ENCODE peak calls at places on chromosomes 2 and 18, in four cellular contexts. One of them, this sample, is unnamed.

GRCh38 chr2:69567157-69567908 is 76.2 kb downstream of the AAK1 start:
- DNase-seq in HCT116: no peak
- DNase-seq in prostate gland: no peak
- DNase-seq in HepG2: no peak
- DNase-seq in this sample: no peak

GRCh38 chr2:61249521-61250071 is 87.6 kb downstream of the C2orf74 start:
- DNase-seq in HCT116: no peak
- DNase-seq in prostate gland: no peak
- DNase-seq in HepG2: no peak
- DNase-seq in this sample: no peak

GRCh38 chr2:130827502-130828251 is 9.0 kb upstream of the ARHGEF4 start:
- DNase-seq in HCT116: no peak
- DNase-seq in prostate gland: no peak
- DNase-seq in HepG2: no peak
- DNase-seq in this sample: no peak

GRCh38 chr2:150944315-150944714 is 317.3 kb downstream of the RBM43 start:
- DNase-seq in HCT116: no peak
- DNase-seq in prostate gland: no peak
- DNase-seq in HepG2: no peak
- DNase-seq in this sample: no peak

GRCh38 chr18:9951022-9951859 is 37.4 kb downstream of the VAPA start:
- DNase-seq in HCT116: peak
- DNase-seq in prostate gland: no peak
- DNase-seq in HepG2: peak
- DNase-seq in this sample: no peak

GRCh38 chr2:134238371-134238770 is 15.5 kb upstream of the MGAT5 start:
- DNase-seq in HCT116: no peak
- DNase-seq in prostate gland: no peak
- DNase-seq in HepG2: no peak
- DNase-seq in this sample: no peak

GRCh38 chr2:12303181-12304030 is 413.3 kb upstream of the TRIB2 start:
- DNase-seq in HCT116: no peak
- DNase-seq in prostate gland: no peak
- DNase-seq in HepG2: no peak
- DNase-seq in this sample: no peak

GRCh38 chr2:224308267-224308911 is 93.5 kb downstream of the FAM124B start:
- DNase-seq in HCT116: no peak
- DNase-seq in prostate gland: no peak
- DNase-seq in HepG2: no peak
- DNase-seq in this sample: no peak

GRCh38 chr2:26672112-26672817 is 20.3 kb upstream of the KCNK3 start:
- DNase-seq in HCT116: no peak
- DNase-seq in prostate gland: no peak
- DNase-seq in HepG2: no peak
- DNase-seq in this sample: no peak

GRCh38 chr2:169254774-169255173 is 107.6 kb downstream of the LRP2 start:
- DNase-seq in HCT116: no peak
- DNase-seq in prostate gland: no peak
- DNase-seq in HepG2: no peak
- DNase-seq in this sample: no peak

GRCh38 chr2:149768320-149768799 is 180.8 kb upstream of the MMADHC start:
- DNase-seq in HCT116: no peak
- DNase-seq in prostate gland: no peak
- DNase-seq in HepG2: no peak
- DNase-seq in this sample: no peak

GRCh38 chr18:35770360-35770759 is 188.8 kb downstream of the GALNT1 start:
- DNase-seq in HCT116: no peak
- DNase-seq in prostate gland: no peak
- DNase-seq in HepG2: no peak
- DNase-seq in this sample: no peak

GRCh38 chr2:38375711-38376345 is 1.2 kb downstream of the ATL2 start:
- DNase-seq in HCT116: no peak
- DNase-seq in prostate gland: no peak
- DNase-seq in HepG2: no peak
- DNase-seq in this sample: no peak

GRCh38 chr2:72972744-72973535 is 55.6 kb downstream of the EMX1 start:
- DNase-seq in HCT116: no peak
- DNase-seq in prostate gland: no peak
- DNase-seq in HepG2: no peak
- DNase-seq in this sample: no peak

GRCh38 chr2:240964854-240965295 is 33.5 kb upstream of the SNED1 start:
- DNase-seq in HCT116: no peak
- DNase-seq in prostate gland: no peak
- DNase-seq in HepG2: no peak
- DNase-seq in this sample: no peak

GRCh38 chr2:119231975-119232665 is 8.5 kb downstream of the STEAP3 start:
- DNase-seq in HCT116: no peak
- DNase-seq in prostate gland: no peak
- DNase-seq in HepG2: no peak
- DNase-seq in this sample: no peak

GRCh38 chr18:31030574-31031278 is 11.8 kb downstream of the DSC3 start:
- DNase-seq in HCT116: no peak
- DNase-seq in prostate gland: no peak
- DNase-seq in HepG2: no peak
- DNase-seq in this sample: no peak

GRCh38 chr2:20569464-20570223 is 81.3 kb downstream of the HS1BP3 start:
- DNase-seq in HCT116: no peak
- DNase-seq in prostate gland: no peak
- DNase-seq in HepG2: no peak
- DNase-seq in this sample: no peak

GRCh38 chr18:457533-457932 is 43.0 kb downstream of the COLEC12 start:
- DNase-seq in HCT116: no peak
- DNase-seq in prostate gland: no peak
- DNase-seq in HepG2: no peak
- DNase-seq in this sample: no peak

GRCh38 chr2:176473177-176473576 is 203.9 kb downstream of the MTX2 start:
- DNase-seq in HCT116: no peak
- DNase-seq in prostate gland: peak
- DNase-seq in HepG2: no peak
- DNase-seq in this sample: no peak

GRCh38 chr18:48542513-48543181 is 3.8 kb downstream of the CTIF start:
- DNase-seq in HCT116: no peak
- DNase-seq in prostate gland: no peak
- DNase-seq in HepG2: no peak
- DNase-seq in this sample: no peak

GRCh38 chr18:7945882-7946281 is 378.8 kb downstream of the PTPRM start:
- DNase-seq in HCT116: no peak
- DNase-seq in prostate gland: no peak
- DNase-seq in HepG2: peak
- DNase-seq in this sample: no peak

GRCh38 chr2:106876699-106877098 is 9.3 kb downstream of the ST6GAL2 start:
- DNase-seq in HCT116: no peak
- DNase-seq in prostate gland: no peak
- DNase-seq in HepG2: no peak
- DNase-seq in this sample: no peak

GRCh38 chr18:36186461-36187137 is 698 bp upstream of the MOCOS start:
- DNase-seq in HCT116: no peak
- DNase-seq in prostate gland: no peak
- DNase-seq in HepG2: peak
- DNase-seq in this sample: no peak

GRCh38 chr2:228318218-228318617 is 136.7 kb upstream of the SPHKAP start:
- DNase-seq in HCT116: peak
- DNase-seq in prostate gland: no peak
- DNase-seq in HepG2: peak
- DNase-seq in this sample: no peak

GRCh38 chr18:77114070-77114563 is 18.5 kb downstream of the MBP start:
- DNase-seq in HCT116: no peak
- DNase-seq in prostate gland: no peak
- DNase-seq in HepG2: no peak
- DNase-seq in this sample: no peak

GRCh38 chr2:8594731-8595427 is 87.0 kb upstream of the ID2 start:
- DNase-seq in HCT116: no peak
- DNase-seq in prostate gland: no peak
- DNase-seq in HepG2: no peak
- DNase-seq in this sample: no peak

GRCh38 chr2:181106229-181106628 is 125.8 kb downstream of the UBE2E3 start:
- DNase-seq in HCT116: no peak
- DNase-seq in prostate gland: no peak
- DNase-seq in HepG2: no peak
- DNase-seq in this sample: no peak

GRCh38 chr2:11833601-11834000 is 87.2 kb downstream of the LPIN1 start:
- DNase-seq in HCT116: no peak
- DNase-seq in prostate gland: no peak
- DNase-seq in HepG2: no peak
- DNase-seq in this sample: no peak

GRCh38 chr2:161419338-161419965 is 3.4 kb downstream of the TBR1 start:
- DNase-seq in HCT116: no peak
- DNase-seq in prostate gland: no peak
- DNase-seq in HepG2: no peak
- DNase-seq in this sample: no peak
- H3K4me3 ChIP-seq in HCT116: no peak
- H3K4me3 ChIP-seq in prostate gland: no peak
- H3K4me3 ChIP-seq in HepG2: no peak
- H3K4me3 ChIP-seq in this sample: no peak

GRCh38 chr18:55405655-55406373 is 182.2 kb downstream of the TCF4 start:
- DNase-seq in HCT116: no peak
- DNase-seq in prostate gland: peak
- DNase-seq in HepG2: no peak
- DNase-seq in this sample: no peak
- TF ChIP-seq POLR2AphosphoS5 in HCT116: no peak
- TF ChIP-seq POLR2AphosphoS5 in prostate gland: peak
- TF ChIP-seq POLR2AphosphoS5 in HepG2: no peak
- TF ChIP-seq POLR2AphosphoS5 in this sample: peak

DNA sequence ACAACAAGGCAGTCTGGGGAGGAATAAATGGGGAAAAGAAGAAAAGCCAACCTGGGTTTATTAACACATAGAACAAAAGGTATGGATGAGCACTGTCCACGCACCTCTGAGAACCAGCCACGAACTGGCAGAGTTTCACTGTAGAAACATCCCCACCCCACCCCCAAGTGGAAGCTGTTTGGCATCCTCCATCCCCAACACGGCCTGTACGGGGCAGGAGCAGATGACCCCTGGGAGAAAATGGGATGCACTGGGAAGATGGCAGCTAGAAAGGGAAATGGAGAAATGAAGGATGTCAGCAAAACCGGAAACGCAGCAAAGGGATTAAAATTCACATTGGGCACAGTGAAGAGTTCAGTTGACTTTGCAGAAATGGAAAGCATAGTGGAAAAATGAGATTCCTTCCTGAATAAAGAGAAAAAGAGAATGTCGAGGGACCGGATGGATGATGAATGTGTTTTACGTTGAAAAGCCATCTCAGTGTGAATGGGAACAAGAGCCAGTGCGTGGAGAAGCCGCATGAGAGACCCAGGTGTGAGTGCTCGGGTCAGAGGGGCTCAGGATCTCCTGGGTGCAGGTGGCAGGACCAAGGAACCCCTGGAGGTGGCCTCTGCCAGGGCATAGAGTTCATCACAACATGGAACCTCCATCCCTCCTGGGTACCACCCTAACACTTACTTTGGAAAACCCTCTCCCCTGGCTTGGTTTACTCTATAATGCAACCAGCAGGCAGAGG is 247.0 kb downstream of the ALPK2 start:
- DNase-seq in HCT116: no peak
- DNase-seq in prostate gland: no peak
- DNase-seq in HepG2: no peak
- DNase-seq in this sample: no peak
- H3K4me3 ChIP-seq in HCT116: no peak
- H3K4me3 ChIP-seq in prostate gland: no peak
- H3K4me3 ChIP-seq in HepG2: no peak
- H3K4me3 ChIP-seq in this sample: no peak

GRCh38 chr2:65456886-65457285 is 24.5 kb upstream of the SPRED2 start:
- DNase-seq in HCT116: no peak
- DNase-seq in prostate gland: no peak
- DNase-seq in HepG2: no peak
- DNase-seq in this sample: no peak
- TF ChIP-seq POLR2AphosphoS5 in HCT116: no peak
- TF ChIP-seq POLR2AphosphoS5 in prostate gland: no peak
- TF ChIP-seq POLR2AphosphoS5 in HepG2: no peak
- TF ChIP-seq POLR2AphosphoS5 in this sample: no peak